ENCODE peak calls at places on chromosomes 6 and 20, in four cellular contexts. Q, E, B and H are unnamed samples. For H3K27me3, the result is how much of the 10 kb centered on the place peaks cover.

GRCh38 chr20:36644713-36645109 is 1.3 kb downstream of the SLA2 start:
- DNase-seq in Q (no peak), E (no peak), B (no peak), H (no peak)

GRCh38 chr6:20261685-20262084 is 49.4 kb upstream of the MBOAT1 start:
- DNase-seq in Q (no peak), B (no peak), E (no peak), H (no peak)

GRCh38 chr6:43428112-43428570 is 800 bp downstream of the ABCC10 start:
- DNase-seq in B (no peak), E (no peak), Q (no peak), H (no peak)

GRCh38 chr20:50413088-50413500 is 97.1 kb upstream of the PTPN1 start:
- DNase-seq in E (no peak), B (no peak), Q (no peak), H (no peak)

GRCh38 chr6:162785632-162786242 is 58.0 kb downstream of the PACRG start:
- DNase-seq in B (no peak), Q (no peak), E (no peak), H (peak)

GRCh38 chr20:25274481-25274880 is 26.6 kb downstream of the PYGB start:
- DNase-seq in Q (no peak), E (peak), B (peak), H (peak)

GRCh38 chr6:170292111-170292777 is 1.4 kb upstream of the DLL1 start:
- DNase-seq in B (no peak), E (peak), Q (no peak), H (no peak)

GRCh38 chr6:148435386-148435785 is 92.7 kb downstream of the SASH1 start:
- DNase-seq in Q (no peak), E (no peak), B (no peak), H (no peak)

GRCh38 chr6:136344420-136344819 is 54.8 kb upstream of the BCLAF1 start:
- DNase-seq in E (no peak), Q (no peak), B (no peak), H (no peak)

GRCh38 chr6:125834347-125834746 is 43.6 kb downstream of the NCOA7 start:
- DNase-seq in B (no peak), Q (no peak), E (no peak), H (no peak)

GRCh38 chr6:137920331-137920730 is 53.3 kb downstream of the TNFAIP3 start:
- DNase-seq in Q (no peak), B (no peak), E (no peak), H (no peak)

GRCh38 chr6:16717275-16717942 is 43.9 kb downstream of the ATXN1 start:
- DNase-seq in B (no peak), E (no peak), Q (no peak), H (no peak)

GRCh38 chr20:43941476-43942212 is 27.0 kb downstream of the TOX2 start:
- DNase-seq in B (no peak), E (no peak), Q (no peak), H (no peak)

GRCh38 chr6:43509984-43510826 is at the start of gene LRRC73:
- DNase-seq in B (peak), Q (peak), E (peak), H (peak)

GRCh38 chr6:106546322-106547052 is 82.8 kb downstream of the RTN4IP1 start:
- DNase-seq in E (no peak), Q (no peak), B (no peak), H (no peak)

GRCh38 chr6:33105916-33106871 is 30.4 kb downstream of the HLA-DPB1 start:
- DNase-seq in Q (no peak), B (no peak), E (no peak), H (no peak)
- H3K27me3 ChIP-seq in Q (under half), B (under half), E (under half), H (under half)

GRCh38 chr20:59134182-59134581 is 29.4 kb upstream of the ZNF831 start:
- DNase-seq in E (no peak), B (no peak), Q (no peak), H (no peak)

GRCh38 chr20:59138114-59138602 is 25.5 kb upstream of the ZNF831 start:
- DNase-seq in B (no peak), E (no peak), Q (no peak), H (no peak)

GRCh38 chr20:59136027-59136426 is 27.6 kb upstream of the ZNF831 start:
- DNase-seq in E (no peak), Q (no peak), B (no peak), H (no peak)

GRCh38 chr20:59137532-59137931 is 26.1 kb upstream of the ZNF831 start:
- DNase-seq in E (no peak), B (peak), Q (no peak), H (no peak)

DNA sequence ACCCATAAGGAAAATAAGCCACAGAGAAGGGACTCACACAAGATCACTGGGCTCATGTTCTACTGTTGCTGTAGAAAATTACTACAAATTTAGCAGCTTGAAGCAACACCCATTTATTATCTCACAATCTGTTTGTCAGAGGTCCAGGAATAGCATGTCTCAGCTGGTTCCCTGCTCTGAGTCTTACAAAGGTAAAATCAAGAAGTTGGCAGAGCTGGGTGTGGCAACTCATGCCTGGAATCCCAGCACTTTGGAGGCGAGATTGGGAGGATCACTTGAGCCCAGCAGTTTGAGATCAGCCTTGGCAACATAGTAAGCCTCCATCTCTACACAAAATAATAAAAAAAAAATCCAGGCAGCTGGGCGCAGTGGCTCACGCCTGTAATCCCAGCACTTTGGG is 28.5 kb upstream of the ZNF831 start:
- DNase-seq in Q (no peak), E (no peak), B (no peak), H (no peak)
- H3K27me3 ChIP-seq in Q (under half), E (under half), B (under half), H (under half)

GRCh38 chr20:62707981-62708521 is 585 bp upstream of the NTSR1 start:
- DNase-seq in B (no peak), E (no peak), Q (no peak), H (peak)
- H3K27me3 ChIP-seq in B (half or more), E (under half), Q (under half), H (under half)

GRCh38 chr20:63005862-63006564 is 751 bp downstream of the BHLHE23 start:
- DNase-seq in E (no peak), B (no peak), Q (no peak), H (no peak)
- H3K27me3 ChIP-seq in E (under half), B (half or more), Q (under half), H (half or more)

DNA sequence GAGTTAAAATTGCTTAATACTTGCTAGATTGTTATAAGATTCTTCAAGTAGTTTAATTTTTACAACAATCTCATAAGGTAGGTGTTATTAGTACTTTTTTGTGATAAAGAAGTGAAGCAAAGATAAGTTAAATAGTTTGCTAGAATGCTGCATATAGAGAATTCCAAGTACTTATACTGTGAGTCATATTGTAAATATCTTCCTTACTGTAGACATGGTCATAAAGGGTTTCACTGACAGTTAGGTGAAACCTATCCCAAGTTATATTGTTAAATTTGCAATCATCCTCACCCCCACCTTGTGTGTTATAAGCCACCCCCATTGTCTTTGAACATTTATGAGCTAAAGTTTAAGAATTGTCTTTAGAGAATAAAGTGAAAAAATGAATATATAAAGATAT is 142.0 kb downstream of the FAM83B start:
- DNase-seq in B (no peak), Q (no peak), E (no peak), H (no peak)
- H3K27me3 ChIP-seq in B (under half), Q (under half), E (under half), H (under half)

GRCh38 chr6:142853244-142854180 is 91.5 kb downstream of the HIVEP2 start:
- DNase-seq in E (no peak), B (no peak), Q (no peak), H (no peak)

GRCh38 chr6:142851601-142852000 is 93.4 kb downstream of the HIVEP2 start:
- DNase-seq in B (no peak), Q (no peak), E (no peak), H (no peak)

GRCh38 chr6:142848156-142848555 is 96.8 kb downstream of the HIVEP2 start:
- DNase-seq in B (no peak), Q (no peak), E (no peak), H (no peak)

GRCh38 chr6:142848969-142849368 is 96.0 kb downstream of the HIVEP2 start:
- DNase-seq in E (no peak), B (no peak), Q (no peak), H (no peak)

GRCh38 chr6:142850653-142851434 is 94.1 kb downstream of the HIVEP2 start:
- DNase-seq in B (no peak), E (no peak), Q (no peak), H (no peak)
- H3K27me3 ChIP-seq in B (under half), E (under half), Q (under half), H (under half)

GRCh38 chr20:61815678-61816077 is 250.0 kb downstream of the TAF4 start:
- DNase-seq in B (peak), Q (no peak), E (no peak), H (no peak)

GRCh38 chr20:61813791-61814190 is 251.9 kb downstream of the TAF4 start:
- DNase-seq in E (no peak), B (no peak), Q (no peak), H (no peak)

GRCh38 chr20:61814726-61815125 is 251.0 kb downstream of the TAF4 start:
- DNase-seq in Q (no peak), B (no peak), E (no peak), H (peak)

GRCh38 chr20:61814244-61814643 is 251.4 kb downstream of the TAF4 start:
- DNase-seq in Q (no peak), E (no peak), B (no peak), H (no peak)

GRCh38 chr20:61815176-61815575 is 250.5 kb downstream of the TAF4 start:
- DNase-seq in E (no peak), Q (no peak), B (no peak), H (no peak)
- H3K27me3 ChIP-seq in E (under half), Q (under half), B (under half), H (under half)

GRCh38 chr20:17641520-17641964 is 40.5 kb downstream of the RRBP1 start:
- DNase-seq in B (no peak), Q (no peak), E (no peak), H (no peak)

GRCh38 chr20:17640146-17640874 is 41.7 kb downstream of the RRBP1 start:
- DNase-seq in Q (no peak), E (no peak), B (no peak), H (peak)

GRCh38 chr20:17642404-17643269 is 39.4 kb downstream of the RRBP1 start:
- DNase-seq in B (no peak), Q (no peak), E (no peak), H (peak)

GRCh38 chr20:17641993-17642392 is 40.0 kb downstream of the RRBP1 start:
- DNase-seq in Q (no peak), B (peak), E (no peak), H (peak)

GRCh38 chr20:17640875-17641378 is 41.1 kb downstream of the RRBP1 start:
- DNase-seq in Q (no peak), E (no peak), B (no peak), H (no peak)
- H3K27me3 ChIP-seq in Q (under half), E (under half), B (under half), H (under half)

DNA sequence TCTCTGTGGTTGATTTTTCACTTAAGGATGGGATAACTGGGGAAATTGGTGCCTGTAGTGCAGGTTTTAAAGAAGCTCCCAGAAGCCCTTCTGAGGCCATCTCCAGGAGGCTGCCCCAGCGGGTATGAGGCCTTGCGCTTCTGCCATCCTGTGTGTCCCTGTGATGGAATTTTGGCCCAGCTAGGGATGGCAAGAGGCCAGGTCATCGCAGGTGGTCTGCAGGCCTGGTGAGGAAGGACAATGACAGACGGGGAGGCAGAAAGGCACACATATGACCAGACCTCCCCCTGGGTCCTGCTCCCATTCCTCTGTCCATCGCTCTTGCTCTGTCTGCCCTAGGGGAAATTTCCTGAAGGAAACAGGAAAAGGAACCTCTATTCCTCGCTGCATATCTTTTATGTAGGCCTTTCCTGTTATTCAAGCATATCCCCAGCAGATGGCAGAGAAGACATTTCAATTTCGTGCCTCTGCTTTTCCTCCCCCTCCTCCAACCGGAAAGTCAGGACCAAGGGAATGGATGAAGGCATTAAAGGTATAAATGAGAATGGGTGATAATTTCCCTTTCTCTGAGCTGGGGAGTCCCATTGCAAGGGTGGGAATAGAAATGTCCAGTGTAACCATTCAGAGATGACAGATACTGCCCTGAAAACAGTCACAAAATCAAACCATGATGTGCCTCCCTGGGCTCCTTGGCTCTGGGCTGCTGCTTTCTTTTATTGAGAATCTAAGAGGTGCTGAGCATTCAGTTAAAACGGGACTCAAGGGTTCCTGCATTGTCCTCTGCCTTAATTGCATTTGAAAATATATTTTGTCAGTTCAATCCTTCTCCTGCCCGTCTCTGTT is 17.6 kb upstream of the HLA-F start:
- DNase-seq in E (no peak), Q (peak), B (no peak), H (no peak)
- H3K27me3 ChIP-seq in E (under half), Q (under half), B (under half), H (under half)